ENCODE peak calls at places on chromosomes 13 and 19, in five cellular contexts. J, C, V, E and A are unnamed samples.

GRCh38 chr13:36475468-36475867 is 43.2 kb downstream of the CCNA1 start:
- DNase-seq in J (no peak), C (peak), V (no peak), E (no peak), A (no peak)

GRCh38 chr13:26482451-26483197 is 74.9 kb upstream of the WASF3 start:
- DNase-seq in J (peak), C (peak), V (peak), E (no peak), A (peak)

GRCh38 chr19:42261763-42262162 is 6.8 kb upstream of the ERF start:
- DNase-seq in J (no peak), C (no peak), V (no peak), E (no peak), A (no peak)

GRCh38 chr13:28597641-28598040 is 61.3 kb upstream of the POMP start:
- DNase-seq in J (no peak), C (no peak), V (no peak), E (no peak), A (no peak)

GRCh38 chr19:4081441-4082129 is 14.9 kb upstream of the ZBTB7A start:
- DNase-seq in J (no peak), C (no peak), V (no peak), E (no peak), A (no peak)

GRCh38 chr19:54390942-54391577 is 24.2 kb upstream of the TTYH1 start:
- DNase-seq in J (no peak), C (peak), V (no peak), E (peak), A (peak)

GRCh38 chr19:2478756-2479555 is 3.0 kb downstream of the GADD45B start:
- DNase-seq in J (peak), C (peak), V (no peak), E (no peak), A (no peak)

GRCh38 chr13:50847501-50847900 is 4.0 kb upstream of the DLEU7 start:
- DNase-seq in J (no peak), C (no peak), V (no peak), E (no peak), A (no peak)

GRCh38 chr19:16445238-16446107 is 26.3 kb downstream of the EPS15L1 start:
- DNase-seq in J (no peak), C (peak), V (no peak), E (no peak), A (no peak)

GRCh38 chr19:35031072-35031881 is 1.0 kb downstream of the SCN1B start:
- DNase-seq in J (no peak), C (peak), V (no peak), E (no peak), A (no peak)

GRCh38 chr13:103883152-103883551 is 816.9 kb upstream of the SLC10A2 start:
- DNase-seq in J (no peak), C (peak), V (no peak), E (peak), A (peak)

GRCh38 chr13:49516467-49516866 is 20.7 kb downstream of the PHF11 start:
- DNase-seq in J (no peak), C (no peak), V (no peak), E (no peak), A (no peak)

GRCh38 chr13:111359237-111359915 is 38.9 kb downstream of the TEX29 start:
- DNase-seq in J (no peak), C (no peak), V (no peak), E (no peak), A (no peak)

GRCh38 chr19:18208098-18208951 is 4.5 kb upstream of the RAB3A start:
- DNase-seq in J (no peak), C (no peak), V (no peak), E (no peak), A (no peak)

GRCh38 chr13:102774210-102774560 is 599 bp upstream of the TEX30 start:
- DNase-seq in J (no peak), C (no peak), V (no peak), E (no peak), A (no peak)

GRCh38 chr19:42412661-42413076 is 14.5 kb downstream of the LIPE start:
- DNase-seq in J (no peak), C (no peak), V (no peak), E (no peak), A (no peak)

GRCh38 chr19:33482486-33482885 is 39.1 kb downstream of the PEPD start:
- DNase-seq in J (no peak), C (no peak), V (no peak), E (no peak), A (no peak)